ENCODE peak calls at places on chromosome 17, in nine cellular contexts. I is left ventricle myocardium superior, Y is NCI-H774, A is body of pancreas, Z is DMS53, J is aorta, B is IMR-90, U is RPMI7951, W is T-cell. R is an unnamed sample.

GRCh38 chr17:31413081-31413799 is 21.8 kb downstream of the RAB11FIP4 start:
- DNase-seq in I (no peak), Y (no peak), A (no peak), Z (no peak), J (peak; percentile 45), B (no peak), U (no peak), W (no peak), R (no peak)

GRCh38 chr17:66431910-66432309 is 129.5 kb downstream of the PRKCA start:
- DNase-seq in I (no peak), Y (no peak), A (no peak), Z (no peak), J (no peak), B (peak; percentile 92), U (peak; percentile 73), W (no peak), R (no peak)

GRCh38 chr17:27633312-27634025 is 2.5 kb downstream of the LGALS9 start:
- DNase-seq in I (peak; percentile 48), Y (no peak), A (peak; percentile 48), Z (no peak), J (no peak), B (peak; percentile 12), U (no peak), W (no peak), R (no peak)

GRCh38 chr17:49482144-49482817 is 12.8 kb upstream of the NGFR start:
- DNase-seq in I (no peak), Y (no peak), A (no peak), Z (no peak), J (no peak), B (peak; percentile 16), U (peak; percentile 37), W (no peak), R (no peak)

GRCh38 chr17:43745541-43745940 is 13.1 kb downstream of the SOST start:
- DNase-seq in I (no peak), Y (no peak), A (no peak), Z (no peak), J (no peak), B (no peak), U (no peak), W (no peak), R (no peak)

GRCh38 chr17:4010754-4011153 is 46.5 kb upstream of the ATP2A3 start:
- DNase-seq in I (no peak), Y (no peak), A (no peak), Z (no peak), J (no peak), B (no peak), U (no peak), W (no peak), R (no peak)

GRCh38 chr17:76384987-76385891 is 830 bp downstream of the SPHK1 start:
- DNase-seq in I (peak; percentile 66), Y (no peak), A (peak; percentile 52), Z (peak; percentile 81), J (peak; percentile 92), B (peak; percentile 73), U (peak; percentile 76), W (no peak), R (no peak)

GRCh38 chr17:39150795-39151679 is at the start of gene PLXDC1:
- DNase-seq in I (peak; percentile 45), Y (no peak), A (no peak), Z (peak; percentile 35), J (no peak), B (no peak), U (no peak), W (peak; percentile 19), R (no peak)

GRCh38 chr17:9071921-9072503 is 50.7 kb downstream of the NTN1 start:
- DNase-seq in I (no peak), Y (no peak), A (no peak), Z (no peak), J (no peak), B (no peak), U (no peak), W (no peak), R (no peak)

GRCh38 chr17:68297168-68297567 is 5.9 kb downstream of the ARSG start:
- DNase-seq in I (no peak), Y (no peak), A (no peak), Z (no peak), J (no peak), B (no peak), U (no peak), W (no peak), R (no peak)

GRCh38 chr17:869067-869466 is 86.9 kb downstream of the MRM3 start:
- DNase-seq in I (peak; percentile 71), Y (no peak), A (peak; percentile 31), Z (no peak), J (peak; percentile 86), B (peak; percentile 68), U (no peak), W (no peak), R (no peak)

GRCh38 chr17:12195418-12195817 is 174.7 kb downstream of the MAP2K4 start:
- DNase-seq in I (no peak), Y (no peak), A (no peak), Z (no peak), J (no peak), B (no peak), U (no peak), W (no peak), R (no peak)